ENCODE peak calls at places on chromosomes 13 and 19, in seven cellular contexts. E is SW 1271; S is body of pancreas; L is foreskin fibroblast; J is effector CD4-positive, alpha-beta T cell; B is EL; K is activated B cell treated with CpG ODN at 0.5 μM for 24 hours. P is an unnamed sample.
A peak's percentile ranks its signal among the peaks of the same experiment; 100 is the strongest.

GRCh38 chr13:75263741-75264407 is 218.1 kb downstream of the TBC1D4 start:
- DNase-seq in K (no peak), L (peak; percentile 2), S (no peak), B (peak; percentile 43), E (no peak), J (no peak), P (no peak)

GRCh38 chr13:33015791-33016323 is 366 bp upstream of the KL start:
- DNase-seq in S (peak; percentile 18), E (no peak), K (no peak), B (no peak), L (no peak), J (no peak), P (no peak)

GRCh38 chr13:97328222-97328790 is 105.7 kb upstream of the RAP2A start:
- DNase-seq in E (peak; percentile 43), S (no peak), K (no peak), J (no peak), B (peak; percentile 93), L (peak; percentile 55), P (no peak)

GRCh38 chr13:29464105-29464679 is 131.3 kb downstream of the SLC7A1 start:
- DNase-seq in E (no peak), S (no peak), B (no peak), L (no peak), K (no peak), J (no peak), P (no peak)

GRCh38 chr13:94595006-94595942 is 678 bp downstream of the TGDS start:
- DNase-seq in L (peak; percentile 14), S (peak; percentile 28), J (peak; percentile 13), B (peak; percentile 30), K (peak; percentile 15), E (no peak), P (no peak)

GRCh38 chr19:10334340-10335148 is 1.2 kb upstream of the RAVER1 start:
- DNase-seq in J (no peak), K (no peak), E (peak; percentile 79), L (peak; percentile 97), S (peak; percentile 98), B (peak; percentile 98), P (peak; percentile 17)

GRCh38 chr19:53503126-53503525 is 34.8 kb upstream of the ZNF331 start:
- DNase-seq in B (no peak), L (no peak), S (no peak), J (no peak), E (no peak), K (no peak), P (no peak)

GRCh38 chr13:40026741-40027140 is 371.3 kb downstream of the COG6 start:
- DNase-seq in L (no peak), E (no peak), B (no peak), S (no peak), J (no peak), K (no peak), P (no peak)

GRCh38 chr19:51181913-51182419 is 39.9 kb downstream of the SIGLEC7 start:
- DNase-seq in S (no peak), E (no peak), L (no peak), J (no peak), B (no peak), K (no peak), P (no peak)

GRCh38 chr13:113997845-113998751 is 24.2 kb upstream of the C13orf46 start:
- DNase-seq in E (no peak), K (no peak), J (no peak), B (peak; percentile 47), L (peak; percentile 96), S (peak; percentile 51), P (no peak)

GRCh38 chr19:53908106-53908932 is 759 bp upstream of the CACNG7 start:
- DNase-seq in E (no peak), L (peak; percentile 51), K (no peak), B (peak; percentile 51), J (no peak), S (peak; percentile 45), P (no peak)

GRCh38 chr13:36069881-36070366 is 61.3 kb downstream of the DCLK1 start:
- DNase-seq in E (no peak), L (no peak), S (peak; percentile 6), B (no peak), J (no peak), K (no peak), P (no peak)

GRCh38 chr13:66996503-66996902 is 233.6 kb downstream of the PCDH9 start:
- DNase-seq in K (no peak), E (no peak), B (no peak), J (no peak), L (peak; percentile 17), S (no peak), P (no peak)

GRCh38 chr13:113774177-113775107 is 15.4 kb downstream of the TMEM255B start:
- DNase-seq in J (no peak), K (no peak), E (no peak), L (peak; percentile 53), S (no peak), B (peak; percentile 32), P (peak; percentile 56)

GRCh38 chr19:49403404-49404187 is 15.5 kb downstream of the KASH5 start:
- DNase-seq in B (no peak), E (no peak), K (no peak), S (no peak), L (no peak), J (no peak), P (peak; percentile 59)

GRCh38 chr19:18046066-18046718 is 38.2 kb downstream of the ARRDC2 start:
- DNase-seq in J (no peak), L (peak; percentile 84), K (no peak), B (peak; percentile 97), S (peak; percentile 32), E (no peak), P (no peak)

GRCh38 chr19:45591004-45591637 is 6.5 kb upstream of the OPA3 start:
- DNase-seq in B (no peak), K (no peak), L (no peak), J (no peak), S (peak; percentile 80), E (no peak), P (peak; percentile 47)

GRCh38 chr13:79245937-79246574 is 160.0 kb downstream of the RBM26 start:
- DNase-seq in B (no peak), J (no peak), L (no peak), S (no peak), K (no peak), E (no peak), P (peak; percentile 37)

GRCh38 chr13:33251131-33251629 is 34.4 kb downstream of the STARD13 start:
- DNase-seq in B (peak; percentile 99), K (no peak), J (no peak), S (no peak), L (peak; percentile 95), E (peak; percentile 74), P (no peak)

GRCh38 chr19:53537523-53538377 is at the start of gene ZNF331:
- DNase-seq in L (peak; percentile 78), B (peak; percentile 64), K (peak; percentile 85), S (peak; percentile 83), E (no peak), J (peak; percentile 89), P (peak; percentile 2)

GRCh38 chr19:45368127-45368526 is 2.2 kb downstream of the ERCC2 start:
- DNase-seq in L (no peak), J (no peak), E (no peak), K (no peak), B (no peak), S (no peak), P (no peak)

GRCh38 chr13:54687173-54687572 is 1658.6 kb downstream of the OLFM4 start:
- DNase-seq in L (no peak), S (no peak), J (no peak), E (no peak), K (no peak), B (no peak), P (no peak)

GRCh38 chr19:11921852-11922495 is 2.9 kb upstream of the ZNF700 start:
- DNase-seq in J (no peak), S (peak; percentile 44), E (no peak), L (no peak), K (no peak), B (no peak), P (no peak)

GRCh38 chr13:40145139-40145538 is 489.7 kb downstream of the COG6 start:
- DNase-seq in J (no peak), E (no peak), S (no peak), L (no peak), K (no peak), B (no peak), P (no peak)

GRCh38 chr19:4425531-4425930 is 23.1 kb downstream of the CHAF1A start:
- DNase-seq in S (no peak), L (peak; percentile 84), K (no peak), B (peak; percentile 88), J (no peak), E (no peak), P (no peak)

GRCh38 chr13:74770361-74770760 is 636.2 kb upstream of the KLF12 start:
- DNase-seq in S (no peak), K (no peak), E (no peak), J (no peak), L (peak; percentile 86), B (peak; percentile 86), P (no peak)

GRCh38 chr13:77300176-77301141 is 26.4 kb downstream of the MYCBP2 start:
- DNase-seq in L (peak; percentile 59), B (peak; percentile 74), K (no peak), J (no peak), E (no peak), S (no peak), P (no peak)

GRCh38 chr19:13284929-13285928 is 135.0 kb downstream of the IER2 start:
- DNase-seq in S (no peak), L (no peak), J (no peak), K (no peak), E (no peak), B (no peak), P (no peak)

GRCh38 chr19:4575267-4575793 is 15.8 kb upstream of the SEMA6B start:
- DNase-seq in L (peak; percentile 89), B (peak; percentile 96), J (no peak), S (peak; percentile 51), E (peak; percentile 63), K (no peak), P (no peak)

GRCh38 chr19:6087074-6087506 is 23.2 kb downstream of the RFX2 start:
- DNase-seq in E (no peak), L (no peak), B (no peak), S (no peak), J (no peak), K (no peak), P (peak; percentile 28)

GRCh38 chr19:53868892-53869804 is 1.5 kb downstream of the MYADM start:
- DNase-seq in J (peak; percentile 87), L (peak; percentile 90), S (peak; percentile 91), E (peak; percentile 34), B (peak; percentile 94), K (peak; percentile 76), P (peak; percentile 53)

GRCh38 chr13:33931397-33931987 is 113.5 kb downstream of the RFC3 start:
- DNase-seq in J (no peak), E (peak; percentile 2), S (peak; percentile 13), L (peak; percentile 42), B (peak; percentile 62), K (no peak), P (peak; percentile 28)

GRCh38 chr19:44570984-44571684 is 41.7 kb upstream of the CEACAM20 start:
- DNase-seq in L (peak; percentile 62), S (peak; percentile 80), E (no peak), J (peak; percentile 27), B (peak; percentile 79), K (no peak), P (no peak)

GRCh38 chr13:66660013-66660804 is 569.9 kb downstream of the PCDH9 start:
- DNase-seq in E (no peak), B (peak; percentile 63), J (no peak), L (peak; percentile 54), S (no peak), K (no peak), P (no peak)

GRCh38 chr19:45774765-45775164 is 5.7 kb upstream of the SIX5 start:
- DNase-seq in K (no peak), B (no peak), L (no peak), E (no peak), J (no peak), S (peak; percentile 51), P (no peak)

P was measured in DMS153.